ENCODE peak calls at places on chromosomes 4 and X, in eight cellular contexts. I is cerebellar nuclear complex; N is GM20000; Z is AG08395; M is activated gamma-delta T cell treated with anti-CD3 and anti-CD28 coated beads, Interleukin-2, amount 50 U/mL, for 16 hours; C is stimulated activated CD8-positive, alpha-beta memory T cell treated with anti-CD3 and anti-CD28 coated beads, Interleukin-15, amount 100 ng/mL, for 4 hours; E is suprapubic skin; B is H54. K is an unnamed sample.

GRCh38 chr4:156906325-156906724 is 65.3 kb downstream of the PDGFC start:
- DNase-seq in N (no peak), Z (no peak), B (no peak), M (no peak), I (no peak), C (no peak), E (no peak), K (no peak)

GRCh38 chr4:153040677-153041076 is 104.6 kb downstream of the FHDC1 start:
- DNase-seq in N (no peak), M (no peak), E (no peak), B (no peak), Z (no peak), C (no peak), I (no peak), K (no peak)

GRCh38 chr4:101730291-101731117 is 60.0 kb upstream of the BANK1 start:
- DNase-seq in M (peak), Z (peak), C (no peak), N (peak), B (no peak), I (no peak), E (peak), K (peak)

GRCh38 chr4:32706893-32707292 is 1986.7 kb downstream of the PCDH7 start:
- DNase-seq in M (no peak), N (no peak), E (no peak), I (no peak), C (no peak), Z (no peak), B (no peak), K (no peak)

GRCh38 chrX:69318651-69319305 is 153.5 kb upstream of the PJA1 start:
- DNase-seq in C (no peak), B (no peak), E (no peak), Z (no peak), I (no peak), M (no peak), N (no peak), K (no peak)

GRCh38 chr4:28014469-28014868 is 1153.8 kb downstream of the STIM2 start:
- DNase-seq in E (no peak), N (no peak), M (no peak), B (no peak), C (no peak), I (no peak), Z (no peak), K (no peak)

GRCh38 chr4:102420563-102421221 is 75.4 kb upstream of the SLC39A8 start:
- DNase-seq in E (no peak), I (no peak), M (no peak), N (no peak), B (no peak), Z (peak), C (no peak), K (peak)

GRCh38 chr4:75736862-75737261 is 12.5 kb downstream of the USO1 start:
- DNase-seq in C (no peak), B (no peak), E (no peak), M (no peak), I (no peak), Z (no peak), N (no peak), K (no peak)

GRCh38 chr4:16337936-16338335 is 111.7 kb upstream of the TAPT1 start:
- DNase-seq in M (no peak), E (no peak), Z (no peak), I (no peak), B (no peak), C (no peak), N (no peak), K (no peak)

K was measured in RPMI8226.